ENCODE peak calls at places on chromosomes 1 and 21, in seven cellular contexts. O is GM10248, X is GM04504, U is ascending aorta, J is DMS153, V is hepatic stellate cell, K is SHP77. P is an unnamed sample.

GRCh38 chr1:95018602-95019369 is 54.0 kb downstream of the ALG14 start:
- DNase-seq in V (no peak), X (no peak), U (no peak), O (no peak), J (no peak), K (no peak), P (no peak)

GRCh38 chr1:218361298-218362065 is 16.3 kb downstream of the TGFB2 start:
- DNase-seq in U (no peak), V (no peak), O (no peak), K (no peak), J (no peak), X (no peak), P (no peak)

GRCh38 chr1:29379438-29380073 is 143.2 kb downstream of the PTPRU start:
- DNase-seq in X (no peak), O (no peak), K (peak), U (no peak), J (peak), V (no peak), P (no peak)

GRCh38 chr1:202237052-202237451 is 43.5 kb downstream of the LGR6 start:
- DNase-seq in O (peak), J (peak), U (peak), V (no peak), K (peak), X (no peak), P (no peak)

GRCh38 chr1:8572106-8572505 is 245.3 kb downstream of the RERE start:
- DNase-seq in X (no peak), J (no peak), K (no peak), V (no peak), O (no peak), U (no peak), P (no peak)

GRCh38 chr21:37530901-37531351 is 164.4 kb downstream of the DYRK1A start:
- DNase-seq in K (no peak), X (no peak), V (no peak), O (no peak), J (no peak), U (no peak), P (no peak)

GRCh38 chr1:31701137-31701736 is 2.6 kb downstream of the COL16A1 start:
- DNase-seq in K (peak), V (peak), U (peak), X (peak), O (no peak), J (peak), P (peak)

GRCh38 chr1:24648919-24649318 is 5.8 kb downstream of the SRRM1 start:
- DNase-seq in O (no peak), K (no peak), V (no peak), J (no peak), X (no peak), U (no peak), P (no peak)

GRCh38 chr1:223129229-223129851 is 13.7 kb downstream of the TLR5 start:
- DNase-seq in X (no peak), O (peak), K (peak), J (no peak), V (peak), U (peak), P (no peak)

GRCh38 chr21:34948157-34948556 is 100.9 kb downstream of the RUNX1 start:
- DNase-seq in V (no peak), K (no peak), U (no peak), O (no peak), X (no peak), J (no peak), P (no peak)

GRCh38 chr1:244063498-244063897 is 12.4 kb downstream of the ZBTB18 start:
- DNase-seq in U (no peak), O (no peak), J (no peak), K (no peak), X (no peak), V (no peak), P (no peak)

GRCh38 chr1:25042876-25043580 is 113.0 kb upstream of the RUNX3 start:
- DNase-seq in K (no peak), J (no peak), V (no peak), O (no peak), U (no peak), X (no peak), P (no peak)

GRCh38 chr1:171753685-171754380 is 12.0 kb upstream of the VAMP4 start:
- DNase-seq in K (no peak), X (no peak), U (no peak), O (no peak), J (no peak), V (no peak), P (no peak)

GRCh38 chr1:9291914-9292360 is 757 bp upstream of the SPSB1 start:
- DNase-seq in J (no peak), X (no peak), O (no peak), U (peak), K (no peak), V (no peak), P (no peak)

GRCh38 chr21:42125571-42126544 is 54.7 kb downstream of the UMODL1 start:
- DNase-seq in U (no peak), J (peak), V (peak), X (no peak), K (peak), O (no peak), P (no peak)

GRCh38 chr1:93601686-93602085 is 80.0 kb downstream of the BCAR3 start:
- DNase-seq in O (no peak), V (no peak), J (no peak), U (no peak), K (no peak), X (no peak), P (no peak)

GRCh38 chr1:207908112-207908734 is 2.7 kb downstream of the CD34 start:
- DNase-seq in K (no peak), J (no peak), X (no peak), U (peak), V (no peak), O (no peak), P (no peak)

GRCh38 chr1:36083635-36084501 is at the start of gene TEKT2:
- DNase-seq in X (no peak), J (peak), O (peak), K (peak), U (no peak), V (peak), P (no peak)

GRCh38 chr1:111776397-111776796 is 20.7 kb downstream of the DDX20 start:
- DNase-seq in J (no peak), U (no peak), K (no peak), O (no peak), X (no peak), V (peak), P (no peak)